ENCODE peak calls at places on chromosomes 7 and 10, in four cellular contexts. One of them, this sample, is unnamed.

GRCh38 chr10:83603708-83604107 is 535.6 kb upstream of the GHITM start:
- DNase-seq in ureter: no peak
- DNase-seq in thoracic aorta: no peak
- DNase-seq in left lung: no peak
- DNase-seq in this sample: no peak

GRCh38 chr7:148397056-148397455 is 193.5 kb upstream of the C7orf33 start:
- DNase-seq in ureter: no peak
- DNase-seq in thoracic aorta: no peak
- DNase-seq in left lung: no peak
- DNase-seq in this sample: no peak

GRCh38 chr10:79386637-79387465 is 39.6 kb downstream of the PPIF start:
- DNase-seq in ureter: peak
- DNase-seq in thoracic aorta: peak
- DNase-seq in left lung: no peak
- DNase-seq in this sample: peak

GRCh38 chr10:110547139-110547761 is 20.2 kb upstream of the SMC3 start:
- DNase-seq in ureter: no peak
- DNase-seq in thoracic aorta: no peak
- DNase-seq in left lung: no peak
- DNase-seq in this sample: no peak

GRCh38 chr7:38027884-38028455 is 107.5 kb downstream of the EPDR1 start:
- DNase-seq in ureter: no peak
- DNase-seq in thoracic aorta: no peak
- DNase-seq in left lung: no peak
- DNase-seq in this sample: no peak

GRCh38 chr10:79383974-79384606 is 36.8 kb downstream of the PPIF start:
- DNase-seq in ureter: no peak
- DNase-seq in thoracic aorta: no peak
- DNase-seq in left lung: peak
- DNase-seq in this sample: peak

GRCh38 chr7:30315589-30315988 is 31.2 kb downstream of the ZNRF2 start:
- DNase-seq in ureter: no peak
- DNase-seq in thoracic aorta: no peak
- DNase-seq in left lung: no peak
- DNase-seq in this sample: no peak

GRCh38 chr7:128827248-128827958 is 2.8 kb upstream of the FLNC start:
- DNase-seq in ureter: no peak
- DNase-seq in thoracic aorta: no peak
- DNase-seq in left lung: no peak
- DNase-seq in this sample: no peak

GRCh38 chr7:114979388-114979787 is 57.5 kb downstream of the MDFIC start:
- DNase-seq in ureter: peak
- DNase-seq in thoracic aorta: peak
- DNase-seq in left lung: peak
- DNase-seq in this sample: no peak

GRCh38 chr10:112807013-112807412 is 143.0 kb upstream of the TCF7L2 start:
- DNase-seq in ureter: no peak
- DNase-seq in thoracic aorta: no peak
- DNase-seq in left lung: no peak
- DNase-seq in this sample: no peak

GRCh38 chr10:14405076-14406065 is 74.6 kb upstream of the FRMD4A start:
- DNase-seq in ureter: no peak
- DNase-seq in thoracic aorta: no peak
- DNase-seq in left lung: no peak
- DNase-seq in this sample: no peak

GRCh38 chr10:66747451-66747850 is 178.4 kb upstream of the LRRTM3 start:
- DNase-seq in ureter: no peak
- DNase-seq in thoracic aorta: no peak
- DNase-seq in left lung: no peak
- DNase-seq in this sample: no peak

GRCh38 chr10:110864662-110865140 is 7.0 kb upstream of the PDCD4 start:
- DNase-seq in ureter: no peak
- DNase-seq in thoracic aorta: no peak
- DNase-seq in left lung: no peak
- DNase-seq in this sample: no peak

GRCh38 chr7:73622909-73623797 is 1.2 kb downstream of the MLXIPL start:
- DNase-seq in ureter: no peak
- DNase-seq in thoracic aorta: no peak
- DNase-seq in left lung: no peak
- DNase-seq in this sample: peak

GRCh38 chr7:1101580-1102431 is 13.9 kb downstream of the GPER1 start:
- DNase-seq in ureter: no peak
- DNase-seq in thoracic aorta: no peak
- DNase-seq in left lung: no peak
- DNase-seq in this sample: no peak

GRCh38 chr7:76512941-76513816 is 2.8 kb downstream of the UPK3B start:
- DNase-seq in ureter: peak
- DNase-seq in thoracic aorta: no peak
- DNase-seq in left lung: no peak
- DNase-seq in this sample: peak

GRCh38 chr10:113713297-113713982 is 33.7 kb downstream of the CASP7 start:
- DNase-seq in ureter: no peak
- DNase-seq in thoracic aorta: no peak
- DNase-seq in left lung: no peak
- DNase-seq in this sample: no peak

GRCh38 chr10:28020080-28020860 is 21.4 kb upstream of the ODAD2 start:
- DNase-seq in ureter: no peak
- DNase-seq in thoracic aorta: no peak
- DNase-seq in left lung: no peak
- DNase-seq in this sample: no peak

GRCh38 chr10:11104772-11105675 is 87.4 kb downstream of the CELF2 start:
- DNase-seq in ureter: no peak
- DNase-seq in thoracic aorta: no peak
- DNase-seq in left lung: no peak
- DNase-seq in this sample: no peak

GRCh38 chr10:98013776-98014175 is 16.6 kb downstream of the CRTAC1 start:
- DNase-seq in ureter: no peak
- DNase-seq in thoracic aorta: no peak
- DNase-seq in left lung: no peak
- DNase-seq in this sample: peak

GRCh38 chr7:14691597-14692203 is 210.9 kb downstream of the DGKB start:
- DNase-seq in ureter: peak
- DNase-seq in thoracic aorta: no peak
- DNase-seq in left lung: no peak
- DNase-seq in this sample: no peak

GRCh38 chr7:122546496-122546895 is 152.4 kb downstream of the RNF133 start:
- DNase-seq in ureter: no peak
- DNase-seq in thoracic aorta: no peak
- DNase-seq in left lung: no peak
- DNase-seq in this sample: no peak

GRCh38 chr7:94665426-94665825 is 9.5 kb upstream of the SGCE start:
- DNase-seq in ureter: no peak
- DNase-seq in thoracic aorta: no peak
- DNase-seq in left lung: no peak
- DNase-seq in this sample: no peak